ENCODE peak calls at places on chromosome 10, in nine cellular contexts. R, Y, B, H, S, K, J, A and W are unnamed samples. For H3K4me1 and H3K27me3, the result is how much of the 10 kb centered on the place peaks cover.

GRCh38 chr10:102115775-102116174 is 4.4 kb downstream of the LDB1 start:
- DNase-seq in R (no peak), Y (no peak), B (no peak), H (no peak), S (no peak), K (no peak), J (no peak), A (no peak), W (peak)

GRCh38 chr10:103193107-103193819 is at the start of gene NT5C2:
- DNase-seq in R (peak), Y (peak), B (peak), H (peak), S (no peak), K (peak), J (peak), A (peak), W (peak)

GRCh38 chr10:101817542-101818118 is 614 bp downstream of the OGA start:
- DNase-seq in R (peak), Y (peak), B (peak), H (peak), S (no peak), K (peak), J (peak), A (peak), W (peak)

GRCh38 chr10:34911661-34912205 is 96.6 kb upstream of the PARD3 start:
- DNase-seq in R (no peak), Y (no peak), B (no peak), H (no peak), S (no peak), K (no peak), J (no peak), A (no peak), W (no peak)

GRCh38 chr10:32882076-32882475 is 76.0 kb downstream of the ITGB1 start:
- DNase-seq in R (no peak), Y (no peak), B (no peak), H (peak), S (no peak), K (peak), J (no peak), A (no peak), W (no peak)

GRCh38 chr10:29730461-29730860 is 95.7 kb upstream of the SVIL start:
- DNase-seq in R (no peak), Y (no peak), B (no peak), H (no peak), S (no peak), K (no peak), J (no peak), A (no peak), W (no peak)

GRCh38 chr10:28722065-28722803 is 44.9 kb downstream of the BAMBI start:
- DNase-seq in R (no peak), Y (peak), B (peak), H (peak), S (no peak), K (peak), J (no peak), A (no peak), W (no peak)

GRCh38 chr10:8137726-8138125 is 83.2 kb downstream of the GATA3 start:
- DNase-seq in R (peak), Y (no peak), B (no peak), H (no peak), S (no peak), K (no peak), J (no peak), A (no peak), W (no peak)

GRCh38 chr10:69211524-69211923 is 8.6 kb upstream of the HKDC1 start:
- DNase-seq in R (no peak), Y (no peak), B (no peak), H (no peak), S (no peak), K (no peak), J (no peak), A (no peak), W (no peak)

GRCh38 chr10:95287281-95287680 is 3.5 kb downstream of the PDLIM1 start:
- DNase-seq in R (no peak), Y (no peak), B (no peak), H (no peak), S (no peak), K (no peak), J (no peak), A (no peak), W (no peak)

GRCh38 chr10:121788115-121788514 is 139.7 kb downstream of the ATE1 start:
- DNase-seq in R (no peak), Y (no peak), B (no peak), H (no peak), S (no peak), K (peak), J (no peak), A (no peak), W (peak)

GRCh38 chr10:45483002-45483401 is 109.0 kb downstream of the ALOX5 start:
- DNase-seq in R (no peak), Y (no peak), B (no peak), H (no peak), S (no peak), K (no peak), J (no peak), A (no peak), W (no peak)

GRCh38 chr10:58653139-58653538 is 140.5 kb downstream of the BICC1 start:
- DNase-seq in R (no peak), Y (no peak), B (peak), H (no peak), S (no peak), K (peak), J (no peak), A (no peak), W (no peak)

GRCh38 chr10:30228638-30229037 is 120.4 kb downstream of the MTPAP start:
- DNase-seq in R (no peak), Y (no peak), B (no peak), H (no peak), S (no peak), K (no peak), J (no peak), A (no peak), W (no peak)

GRCh38 chr10:15521507-15521906 is 150.4 kb upstream of the FAM171A1 start:
- DNase-seq in R (no peak), Y (no peak), B (no peak), H (no peak), S (no peak), K (no peak), J (no peak), A (no peak), W (no peak)

GRCh38 chr10:51422311-51423120 is 276.9 kb downstream of the CSTF2T start:
- DNase-seq in R (peak), Y (peak), B (peak), H (peak), S (peak), K (peak), J (no peak), A (peak), W (peak)

GRCh38 chr10:69800109-69800508 is 1.6 kb upstream of the COL13A1 start:
- DNase-seq in R (peak), Y (peak), B (peak), H (peak), S (no peak), K (peak), J (no peak), A (peak), W (peak)

GRCh38 chr10:86403183-86403797 is 36.7 kb upstream of the GRID1 start:
- DNase-seq in R (no peak), Y (no peak), B (no peak), H (no peak), S (no peak), K (no peak), J (no peak), A (no peak), W (no peak)

DNA sequence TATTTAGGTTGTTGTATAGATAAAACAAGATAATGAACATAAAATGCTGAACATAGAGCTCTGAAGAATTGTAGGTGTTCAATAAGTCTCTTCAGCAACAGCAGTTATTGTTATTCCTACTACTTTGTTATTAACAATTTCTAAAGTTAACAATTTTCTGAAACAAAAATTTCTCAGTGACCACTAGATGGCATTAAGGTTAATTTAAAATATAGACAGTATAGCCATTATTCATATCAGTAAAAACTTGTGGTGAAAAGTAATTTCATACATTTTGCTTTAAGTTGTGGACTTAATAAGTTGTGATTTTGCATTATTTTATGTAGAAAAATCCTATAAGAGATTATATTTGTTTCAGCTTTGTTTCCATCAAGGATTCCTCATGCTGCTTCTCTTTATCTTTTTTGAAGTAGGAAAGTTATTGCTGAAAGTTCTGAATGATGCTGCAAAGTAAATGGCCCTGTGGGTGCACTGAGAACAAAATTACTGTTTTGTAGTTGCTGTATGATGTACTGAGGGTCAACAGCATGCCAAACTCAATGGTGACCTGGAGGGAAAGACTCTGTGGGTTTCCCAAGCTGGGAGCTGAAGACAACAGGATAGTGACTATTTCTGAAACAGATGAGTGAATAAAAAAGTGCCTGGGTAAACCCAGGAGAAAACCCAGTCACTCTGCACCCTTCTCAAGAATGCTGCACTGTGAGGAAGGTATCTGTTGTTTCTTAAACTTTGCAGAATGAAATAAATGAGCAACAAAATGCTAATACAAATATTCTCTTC is 253.6 kb downstream of the KIF20B start:
- DNase-seq in R (no peak), Y (no peak), B (peak), H (no peak), S (no peak), K (peak), J (no peak), A (no peak), W (no peak)
- TF ChIP-seq CTCF in R (peak), Y (peak), B (peak), H (peak), S (peak), K (peak), J (no peak), A (no peak), W (peak)

DNA sequence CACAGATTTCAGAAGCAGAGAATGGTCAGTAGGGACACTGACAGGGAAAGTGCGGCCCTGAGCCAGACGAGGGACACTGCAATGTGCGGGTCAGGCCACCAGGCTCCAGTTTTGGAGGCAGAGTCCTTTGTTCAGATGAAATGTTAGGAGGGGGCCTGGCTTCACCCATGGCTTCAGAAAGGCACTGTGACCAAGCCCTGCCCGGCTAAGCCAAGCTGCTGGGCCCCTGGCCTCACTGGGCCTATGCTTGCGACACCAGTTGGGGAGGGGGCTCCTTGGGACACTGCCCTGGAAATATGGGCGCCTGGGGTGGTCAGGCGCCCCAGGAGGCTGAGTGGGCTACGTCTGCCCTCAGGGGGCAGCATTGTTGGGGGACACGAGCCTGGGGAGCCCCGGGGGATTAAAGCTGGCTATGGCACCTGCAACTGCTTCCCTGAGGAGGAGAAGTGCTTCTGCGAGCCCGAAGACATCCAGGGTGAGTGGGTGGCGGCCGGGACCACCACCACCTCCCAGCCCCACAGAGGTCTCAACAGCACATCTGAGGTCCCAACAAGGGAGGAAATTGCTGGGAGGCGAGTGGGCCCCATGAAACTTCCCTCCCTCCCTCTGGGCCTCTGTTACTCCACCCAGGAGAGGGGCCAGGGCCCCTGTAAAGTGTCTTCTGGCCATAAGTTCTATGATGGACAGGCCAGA is 24.9 kb upstream of the CSGALNACT2 start:
- DNase-seq in R (no peak), Y (no peak), B (no peak), H (no peak), S (no peak), K (no peak), J (no peak), A (no peak), W (no peak)
- H3K4me1 ChIP-seq in R (under half), Y (under half), B (under half), H (under half), S (under half), K (under half), J (under half), A (under half), W (under half)

GRCh38 chr10:132951926-132952325 is 9.6 kb upstream of the CFAP46 start:
- DNase-seq in R (no peak), Y (peak), B (no peak), H (no peak), S (no peak), K (no peak), J (no peak), A (no peak), W (no peak)
- H3K27me3 ChIP-seq in R (under half), Y (under half), B (under half), H (under half), S (under half), K (half or more), J (under half), A (under half), W (under half)

GRCh38 chr10:19628767-19629443 is 187.3 kb upstream of the PLXDC2 start:
- DNase-seq in R (no peak), Y (no peak), B (peak), H (no peak), S (no peak), K (no peak), J (no peak), A (no peak), W (no peak)

GRCh38 chr10:19634163-19634562 is 182.1 kb upstream of the PLXDC2 start:
- DNase-seq in R (no peak), Y (no peak), B (no peak), H (no peak), S (no peak), K (no peak), J (no peak), A (no peak), W (no peak)

GRCh38 chr10:19629559-19629958 is 186.7 kb upstream of the PLXDC2 start:
- DNase-seq in R (no peak), Y (peak), B (peak), H (peak), S (no peak), K (no peak), J (no peak), A (no peak), W (no peak)
- TF ChIP-seq CTCF in R (no peak), Y (peak), B (peak), H (peak), S (no peak), K (no peak), J (no peak), A (no peak), W (no peak)

DNA sequence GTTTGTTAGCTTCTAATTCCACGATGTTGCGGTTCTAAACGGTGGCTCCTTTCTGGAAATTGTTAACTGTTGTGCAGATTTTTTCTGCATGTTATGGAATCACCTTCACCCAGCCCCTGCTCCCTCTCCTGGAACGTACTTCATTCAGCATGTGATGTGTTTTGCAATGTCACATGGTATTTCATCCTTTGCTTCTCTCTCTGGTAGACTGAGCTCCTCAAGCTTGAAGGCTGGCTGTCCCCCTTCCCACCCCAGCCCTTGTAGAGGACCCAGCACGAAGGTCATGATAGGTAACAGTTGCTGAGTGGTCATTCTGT is 4.4 kb downstream of the PPP2R2D start:
- DNase-seq in R (no peak), Y (no peak), B (no peak), H (no peak), S (no peak), K (no peak), J (no peak), A (no peak), W (no peak)
- H3K4me1 ChIP-seq in R (under half), Y (under half), B (under half), H (under half), S (under half), K (under half), J (half or more), A (under half), W (under half)